ENCODE peak calls at places on chromosome 21, in four cellular contexts. D is H1, U is SK-N-SH, F is WTC11. J is an unnamed sample.

GRCh38 chr21:27648560-27648959 is 681.7 kb upstream of the ADAMTS5 start:
- DNase-seq in F (no peak), D (no peak), U (no peak), J (no peak)

GRCh38 chr21:32565856-32566465 is 19.4 kb downstream of the TCP10L start:
- DNase-seq in D (no peak), U (no peak), F (no peak), J (no peak)

GRCh38 chr21:31162827-31163226 is 124.6 kb upstream of the KRTAP19-8 start:
- DNase-seq in D (no peak), U (peak), F (no peak), J (no peak)

GRCh38 chr21:28687571-28687970 is 305.1 kb downstream of the LTN1 start:
- DNase-seq in F (no peak), D (no peak), U (no peak), J (no peak)

GRCh38 chr21:16424331-16424749 is 694.6 kb downstream of the USP25 start:
- DNase-seq in U (peak), D (no peak), F (no peak), J (no peak)

GRCh38 chr21:33374080-33374873 is 28.9 kb upstream of the IFNGR2 start:
- DNase-seq in D (no peak), F (peak), U (peak), J (peak)

GRCh38 chr21:25938673-25939395 is 204.1 kb downstream of the GABPA start:
- DNase-seq in U (no peak), F (no peak), D (no peak), J (no peak)

GRCh38 chr21:29904359-29905282 is 35.2 kb downstream of the GRIK1 start:
- DNase-seq in F (no peak), D (no peak), U (no peak), J (no peak)

GRCh38 chr21:36877741-36878140 is 88.7 kb downstream of the HLCS start:
- DNase-seq in F (no peak), U (no peak), D (no peak), J (no peak)

GRCh38 chr21:38376235-38376634 is 119.4 kb downstream of the KCNJ15 start:
- DNase-seq in U (no peak), D (no peak), F (no peak), J (no peak)

GRCh38 chr21:19508442-19508841 is 1104.9 kb upstream of the TMPRSS15 start:
- DNase-seq in F (no peak), U (no peak), D (no peak), J (no peak)

GRCh38 chr21:14968821-14969220 is 96.0 kb downstream of the NRIP1 start:
- DNase-seq in U (no peak), F (no peak), D (no peak), J (no peak)

GRCh38 chr21:29299046-29299905 is 554 bp downstream of the BACH1 start:
- DNase-seq in D (no peak), F (peak), U (no peak), J (peak)

GRCh38 chr21:36613064-36613463 is 85.9 kb upstream of the SIM2 start:
- DNase-seq in U (no peak), F (no peak), D (no peak), J (no peak)

GRCh38 chr21:16563795-16564194 is 834.0 kb downstream of the USP25 start:
- DNase-seq in U (no peak), F (peak), D (peak), J (peak)

GRCh38 chr21:38930838-38931237 is 125.1 kb downstream of the ETS2 start:
- DNase-seq in U (no peak), F (no peak), D (no peak), J (no peak)

GRCh38 chr21:37546299-37546908 is 179.8 kb downstream of the DYRK1A start:
- DNase-seq in U (no peak), F (no peak), D (no peak), J (no peak)

GRCh38 chr21:25396135-25396711 is 211.1 kb downstream of the MRPL39 start:
- DNase-seq in D (no peak), F (no peak), U (no peak), J (no peak)

GRCh38 chr21:24781146-24781545 is 826.1 kb downstream of the MRPL39 start:
- DNase-seq in D (no peak), F (no peak), U (no peak), J (no peak)

GRCh38 chr21:21029159-21029558 is 30.9 kb downstream of the NCAM2 start:
- DNase-seq in U (no peak), D (no peak), F (no peak), J (no peak)

GRCh38 chr21:28393279-28393678 is 599.4 kb downstream of the LTN1 start:
- DNase-seq in U (no peak), D (no peak), F (no peak), J (no peak)

GRCh38 chr21:30943920-30944319 is 62.5 kb upstream of the KRTAP11-1 start:
- DNase-seq in F (no peak), U (no peak), D (no peak), J (no peak)

GRCh38 chr21:29157084-29157483 is 26.6 kb downstream of the MAP3K7CL start:
- DNase-seq in U (no peak), F (no peak), D (no peak), J (no peak)

GRCh38 chr21:44892536-44893277 is 19.2 kb upstream of the PTTG1IP start:
- DNase-seq in F (peak), D (peak), U (peak), J (no peak)
- TF ChIP-seq MAX in F (no peak), D (no peak), U (no peak), J (no peak)

GRCh38 chr21:46095814-46096595 is 1.9 kb upstream of the COL6A2 start:
- DNase-seq in F (no peak), D (peak), U (no peak), J (no peak)
- TF ChIP-seq MAX in F (no peak), D (no peak), U (no peak), J (no peak)

DNA sequence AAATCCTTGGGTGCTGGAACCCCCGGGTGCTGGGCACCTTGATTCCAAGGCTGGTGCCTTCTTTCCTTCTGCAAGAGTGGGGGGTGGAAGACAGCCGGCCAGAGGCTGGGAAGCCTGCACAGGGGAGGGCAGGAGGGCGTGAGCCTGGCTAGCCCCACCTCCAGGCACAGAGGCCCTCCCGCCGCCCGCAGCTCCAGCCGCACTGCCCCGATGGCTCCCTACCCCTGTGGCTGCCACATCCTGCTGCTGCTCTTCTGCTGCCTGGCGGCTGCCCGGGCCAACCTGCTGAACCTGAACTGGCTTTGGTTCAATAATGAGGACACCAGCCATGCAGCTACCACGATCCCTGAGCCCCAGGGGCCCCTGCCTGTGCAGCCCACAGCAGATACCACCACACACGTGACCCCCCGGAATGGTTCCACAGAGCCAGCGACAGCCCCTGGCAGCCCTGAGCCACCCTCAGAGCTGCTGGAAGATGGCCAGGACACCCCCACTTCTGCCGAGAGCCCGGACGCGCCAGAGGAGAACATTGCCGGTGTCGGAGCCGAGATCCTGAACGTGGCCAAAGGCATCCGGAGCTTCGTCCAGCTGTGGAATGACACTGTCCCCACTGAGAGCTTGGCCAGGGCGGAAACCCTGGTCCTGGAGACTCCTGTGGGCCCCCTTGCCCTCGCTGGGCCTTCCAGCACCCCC is 50.5 kb downstream of the COL18A1 start:
- DNase-seq in U (no peak), D (no peak), F (no peak), J (no peak)
- TF ChIP-seq MAX in U (no peak), D (no peak), F (no peak), J (no peak)

GRCh38 chr21:41987310-41987709 is 22.9 kb downstream of the ZBTB21 start:
- DNase-seq in D (no peak), U (no peak), F (no peak), J (no peak)

GRCh38 chr21:41993744-41994143 is 16.4 kb downstream of the ZBTB21 start:
- DNase-seq in D (no peak), U (no peak), F (no peak), J (no peak)

GRCh38 chr21:41992576-41992975 is 17.6 kb downstream of the ZBTB21 start:
- DNase-seq in U (no peak), F (no peak), D (no peak), J (no peak)

GRCh38 chr21:41995577-41995976 is 14.6 kb downstream of the ZBTB21 start:
- DNase-seq in F (no peak), U (no peak), D (no peak), J (no peak)

GRCh38 chr21:41991659-41992058 is 18.5 kb downstream of the ZBTB21 start:
- DNase-seq in U (no peak), D (no peak), F (no peak), J (no peak)
- TF ChIP-seq MAX in U (no peak), D (no peak), F (no peak), J (no peak)

GRCh38 chr21:34519694-34520093 is 7.7 kb upstream of the KCNE1 start:
- DNase-seq in U (no peak), F (no peak), D (no peak), J (no peak)

GRCh38 chr21:34517491-34518245 is 5.7 kb upstream of the KCNE1 start:
- DNase-seq in D (no peak), U (no peak), F (no peak), J (no peak)

GRCh38 chr21:34517039-34517438 is 5.0 kb upstream of the KCNE1 start:
- DNase-seq in F (no peak), D (no peak), U (no peak), J (no peak)

GRCh38 chr21:34520769-34521508 is 8.9 kb upstream of the KCNE1 start:
- DNase-seq in F (no peak), U (no peak), D (no peak), J (no peak)

DNA sequence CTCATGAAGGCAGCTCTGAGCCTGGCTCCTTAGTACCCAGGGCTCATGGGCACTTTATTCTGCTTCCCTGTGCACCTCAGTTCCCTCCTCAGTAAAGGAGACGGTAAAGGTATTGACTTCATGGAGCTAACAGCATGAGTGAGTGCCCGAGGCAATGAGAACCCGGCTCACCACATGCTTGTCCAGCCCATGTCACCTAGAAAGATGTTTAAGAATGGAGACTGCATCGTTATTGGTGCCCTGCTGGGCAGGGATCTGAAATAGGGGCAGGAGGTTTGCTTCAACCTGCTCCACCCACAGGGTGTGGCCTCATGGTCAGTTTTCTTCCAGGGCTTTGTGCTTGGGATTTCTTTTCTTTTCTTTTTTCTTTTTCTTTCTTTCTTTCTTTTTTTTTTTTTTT is 7.0 kb upstream of the KCNE1 start:
- DNase-seq in D (no peak), F (no peak), U (no peak), J (no peak)
- TF ChIP-seq MAX in D (no peak), F (no peak), U (no peak), J (no peak)

GRCh38 chr21:43775795-43776430 is at the start of gene CSTB:
- DNase-seq in U (peak), F (peak), D (peak), J (peak)
- TF ChIP-seq MAX in U (peak), F (peak), D (peak), J (peak)

DNA sequence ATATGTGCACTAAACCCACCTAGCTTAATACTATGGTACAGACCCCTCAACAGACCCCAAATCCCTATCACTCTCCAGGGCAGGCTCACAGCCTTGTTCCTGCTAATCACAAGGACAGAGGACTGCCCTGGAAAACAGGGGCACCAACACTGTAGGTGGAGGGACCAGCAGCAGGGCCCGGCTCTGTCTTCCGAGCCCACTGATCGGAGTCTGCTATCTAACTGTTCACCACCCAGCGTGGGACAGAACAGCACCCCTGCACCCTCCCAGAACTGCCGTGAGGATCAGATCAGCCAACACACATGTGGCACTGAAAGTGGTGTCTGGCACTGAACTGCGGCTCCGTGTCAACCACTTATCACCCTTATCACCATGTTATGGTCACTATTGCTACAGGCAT is 6.2 kb downstream of the WDR4 start:
- DNase-seq in F (no peak), D (no peak), U (no peak), J (no peak)
- TF ChIP-seq MAX in F (no peak), D (no peak), U (no peak), J (no peak)